ENCODE peak calls at places on chromosomes 2 and 18, in seven cellular contexts. U is testis, Y is A549, P is suprapubic skin, D is spleen, Q is breast epithelium, B is stomach. V is an unnamed sample.

GRCh38 chr18:44897445-44898215 is 216.9 kb downstream of the SETBP1 start:
- DNase-seq in U (no peak), B (no peak), P (no peak), Y (no peak), Q (no peak), D (no peak), V (no peak)

GRCh38 chr2:122822319-122822718 is 1066.9 kb downstream of the TSN start:
- DNase-seq in B (no peak), U (no peak), D (no peak), P (no peak), Y (no peak), Q (no peak), V (no peak)

GRCh38 chr2:17719562-17720371 is 33.8 kb downstream of the SMC6 start:
- DNase-seq in P (no peak), Y (peak; percentile 38), Q (no peak), U (no peak), D (no peak), B (no peak), V (no peak)

GRCh38 chr2:239443666-239444567 is 43.1 kb upstream of the HDAC4 start:
- DNase-seq in U (no peak), D (no peak), Q (peak; percentile 31), Y (no peak), B (no peak), P (no peak), V (no peak)

GRCh38 chr2:22904126-22904684 is 480.8 kb upstream of the KLHL29 start:
- DNase-seq in P (no peak), Y (peak; percentile 17), D (no peak), B (peak; percentile 38), U (peak; percentile 65), Q (no peak), V (peak; percentile 9)

GRCh38 chr18:31206787-31207381 is 44.2 kb upstream of the DSC1 start:
- DNase-seq in D (no peak), P (peak; percentile 82), Y (peak; percentile 87), Q (peak; percentile 80), U (peak; percentile 17), B (peak; percentile 81), V (no peak)

GRCh38 chr18:63994783-63995399 is 25.0 kb downstream of the SERPINB8 start:
- DNase-seq in B (peak; percentile 55), U (peak; percentile 68), D (no peak), Y (peak; percentile 43), Q (peak; percentile 29), P (no peak), V (no peak)

GRCh38 chr2:42369551-42370229 is 8.7 kb upstream of the COX7A2L start:
- DNase-seq in D (no peak), Y (no peak), Q (no peak), P (no peak), U (no peak), B (no peak), V (no peak)

GRCh38 chr18:58965930-58966662 is 101.4 kb downstream of the ZNF532 start:
- DNase-seq in D (no peak), U (no peak), P (no peak), B (no peak), Q (no peak), Y (no peak), V (no peak)
- H3K4me3 ChIP-seq in D (no peak overlapping the region), U (no peak overlapping the region), P (no peak overlapping the region), B (no peak overlapping the region), Q (no peak overlapping the region), Y (no peak overlapping the region), V (no peak overlapping the region)

DNA sequence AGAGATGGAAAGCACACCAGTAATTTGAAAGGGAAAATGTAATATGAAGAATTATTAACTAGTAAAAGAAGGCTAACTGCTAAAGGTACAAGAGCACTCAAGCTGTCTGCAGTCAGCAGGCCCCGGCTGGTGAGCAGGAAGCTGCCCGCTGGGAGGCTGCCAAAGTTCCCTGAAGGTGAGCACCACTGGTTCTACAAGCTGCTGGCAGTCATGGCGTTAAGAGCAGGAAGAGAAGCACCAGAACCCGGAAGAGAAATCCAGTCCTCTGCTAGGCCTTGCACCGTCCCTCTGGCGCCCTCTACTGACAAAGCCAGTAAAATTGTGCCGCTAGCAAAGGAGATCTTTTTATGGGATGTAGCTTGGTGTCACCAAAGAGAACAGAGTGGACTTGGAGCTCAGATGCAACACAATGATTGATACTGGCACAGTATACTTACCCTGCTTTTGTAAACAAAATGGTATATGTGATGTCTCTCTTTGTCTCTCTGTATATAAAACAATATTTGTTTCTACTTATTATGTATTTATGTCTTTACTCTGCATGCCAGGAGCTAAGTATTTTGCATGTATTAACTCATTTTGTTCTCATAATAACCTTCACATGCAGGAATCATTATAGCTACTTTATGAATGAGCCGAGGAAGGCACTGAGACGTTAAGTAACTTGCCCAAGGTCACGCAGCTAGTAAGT is 28.1 kb upstream of the CASP8 start:
- DNase-seq in Q (peak; percentile 90), B (peak; percentile 97), U (peak; percentile 95), P (peak; percentile 93), D (peak; percentile 94), Y (peak; percentile 96), V (peak; percentile 89)
- TF ChIP-seq POLR2A in Q (no peak), B (no peak), U (no peak), P (no peak), D (no peak), Y (no peak), V (no peak)

GRCh38 chr2:15797231-15797945 is 143.0 kb upstream of the MYCN start:
- DNase-seq in Y (no peak), D (peak; percentile 59), U (no peak), B (no peak), P (no peak), Q (no peak), V (no peak)
- TF ChIP-seq CTCF in Y (peak; percentile 17), D (no peak), U (no peak), B (no peak), P (no peak), Q (no peak), V (no peak)

DNA sequence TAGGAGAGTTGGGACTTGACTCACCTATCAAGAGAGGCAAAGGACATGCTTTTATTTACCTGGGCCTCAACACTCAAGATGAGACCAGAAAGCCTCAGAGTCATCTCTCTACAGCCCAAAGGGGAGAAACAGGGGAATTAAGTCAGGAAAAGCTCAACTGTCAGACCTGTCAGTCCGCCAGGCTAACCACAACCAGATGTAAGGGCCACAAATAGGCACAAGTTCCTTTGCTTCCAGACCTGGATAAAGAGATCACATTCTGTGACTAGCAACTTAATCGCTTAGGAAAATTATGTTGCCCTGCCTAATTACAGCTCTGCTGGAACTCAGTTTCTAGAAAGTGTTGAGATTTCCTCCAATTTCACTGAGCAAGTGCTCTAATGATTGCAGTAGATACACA is 67.9 kb downstream of the ANKRD44 start:
- DNase-seq in Y (no peak), B (no peak), P (no peak), U (no peak), Q (no peak), D (no peak), V (no peak)
- H3K4me3 ChIP-seq in Y (no peak overlapping the region), B (no peak overlapping the region), P (no peak overlapping the region), U (no peak overlapping the region), Q (no peak overlapping the region), D (no peak overlapping the region), V (no peak overlapping the region)

DNA sequence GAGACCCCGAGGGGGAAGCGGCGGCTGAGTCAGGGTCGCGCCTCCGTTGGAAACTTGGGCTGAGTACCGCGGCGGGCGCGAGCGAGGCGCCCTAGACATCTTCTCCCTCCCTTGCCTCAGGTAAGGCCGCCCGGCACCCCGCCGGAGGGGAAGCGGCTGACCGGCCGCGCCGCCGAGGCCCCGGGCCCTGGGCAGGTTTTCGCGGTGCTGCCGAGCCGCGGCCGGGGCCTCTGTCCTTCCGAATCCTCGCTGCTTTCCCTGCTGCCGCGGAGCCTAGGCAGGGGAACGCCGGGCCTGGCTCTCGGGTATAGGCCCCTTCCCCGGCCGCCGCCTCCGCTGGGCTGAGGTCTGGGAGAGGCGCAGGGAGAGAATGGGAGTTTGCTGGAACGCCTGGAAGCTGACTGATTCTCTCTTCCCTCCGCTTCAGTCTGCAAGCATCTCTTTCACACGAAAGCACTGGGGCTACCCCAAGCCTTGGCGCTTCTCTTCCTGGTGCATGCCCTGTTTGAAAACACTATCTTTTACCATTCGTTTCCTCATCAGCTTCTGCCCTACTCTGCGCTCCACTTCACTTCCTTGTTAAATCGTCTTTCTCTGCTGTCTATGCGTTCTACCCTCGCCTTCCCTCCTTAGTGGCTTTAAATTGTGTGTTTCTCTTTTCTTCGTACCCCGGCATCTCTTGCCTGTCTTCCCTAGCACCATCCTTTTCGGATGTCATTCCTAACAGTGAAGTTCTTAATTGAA is 652 bp downstream of the PPM1B start:
- DNase-seq in D (no peak), Q (peak; percentile 26), P (no peak), B (peak; percentile 41), U (peak; percentile 49), Y (peak; percentile 57), V (peak; percentile 44)
- TF ChIP-seq POLR2A in D (no peak), Q (no peak), P (no peak), B (no peak), U (no peak), Y (no peak), V (no peak)

GRCh38 chr2:19901458-19902271 is at the start of gene TTC32:
- DNase-seq in B (peak; percentile 93), U (peak; percentile 94), Y (peak; percentile 97), P (peak; percentile 97), D (peak; percentile 97), Q (peak; percentile 91), V (peak; percentile 94)
- TF ChIP-seq CTCF in B (no peak), U (no peak), Y (no peak), P (no peak), D (no peak), Q (no peak), V (no peak)

DNA sequence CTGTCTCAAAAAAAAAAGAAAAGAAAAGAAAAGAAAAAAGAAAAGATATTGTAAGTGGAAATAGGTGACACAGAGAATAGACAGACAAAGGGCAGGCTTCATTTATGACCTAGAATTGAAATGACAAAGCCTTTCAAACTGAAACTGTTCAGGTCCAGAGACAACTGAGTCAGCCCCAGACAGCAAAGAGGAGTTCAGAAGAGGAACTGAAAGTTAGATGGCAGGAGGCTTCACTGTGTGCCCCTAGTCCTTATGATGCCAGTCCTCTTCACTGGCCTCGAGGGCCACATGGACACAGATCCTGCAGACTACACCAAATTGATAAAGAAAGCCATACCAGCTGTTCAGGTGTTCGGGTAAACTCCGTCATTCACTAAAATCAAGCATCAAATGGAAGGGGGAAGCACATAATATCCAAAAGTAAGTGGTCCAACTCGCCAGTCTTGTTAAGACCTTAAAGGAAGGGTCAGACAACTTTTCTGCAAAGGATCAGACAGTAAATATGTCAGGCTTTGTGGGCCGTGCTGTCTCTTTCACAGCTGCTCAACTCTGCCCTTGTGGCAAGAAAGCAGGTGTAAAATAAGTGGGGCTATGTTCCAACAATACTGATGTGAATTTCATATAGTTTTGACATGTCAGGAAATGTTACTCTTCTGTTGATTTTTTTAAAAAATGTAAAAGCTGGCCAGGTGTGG is 231.9 kb upstream of the MGAT5 start:
- DNase-seq in Q (no peak), U (no peak), P (no peak), B (no peak), Y (no peak), D (no peak), V (no peak)
- H3K4me3 ChIP-seq in Q (no peak overlapping the region), U (no peak overlapping the region), P (no peak overlapping the region), B (no peak overlapping the region), Y (no peak overlapping the region), D (no peak overlapping the region), V (no peak overlapping the region)

DNA sequence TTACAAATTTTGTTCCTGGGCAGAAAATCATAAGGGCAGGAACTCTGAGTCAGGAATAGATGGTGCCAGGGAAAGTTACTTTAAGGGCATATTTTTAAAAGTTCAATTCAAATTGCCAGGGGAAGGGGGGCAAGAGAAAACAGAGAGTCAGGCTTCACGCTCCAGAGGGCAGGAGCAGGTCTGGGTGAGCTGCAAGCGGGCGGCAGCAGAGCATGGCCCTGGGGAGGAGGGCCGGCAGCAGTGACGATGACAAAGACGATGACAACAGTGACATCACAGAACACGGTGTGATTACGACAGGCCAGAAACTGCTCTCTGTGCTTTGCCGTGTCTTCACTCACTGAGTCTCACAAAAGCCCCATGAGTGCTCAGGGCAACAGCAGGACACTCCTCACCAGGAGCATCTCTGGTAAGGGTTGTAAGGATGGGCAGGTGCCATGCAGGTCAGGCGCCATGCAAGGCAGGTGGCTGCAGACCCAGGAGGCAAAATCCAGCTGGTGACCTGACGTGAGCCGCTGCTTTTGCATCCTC is 23.3 kb downstream of the CHST10 start:
- DNase-seq in P (no peak), Q (no peak), D (peak; percentile 81), Y (no peak), U (no peak), B (no peak), V (no peak)
- TF ChIP-seq POLR2A in P (no peak), Q (no peak), D (no peak), Y (no peak), U (no peak), B (no peak), V (no peak)

V was measured in heart left ventricle.